ENCODE peak calls at places on chromosome 11, in ten cellular contexts. One of them, this sample, is unnamed. For H3K4me1, the result is how much of the 10 kb centered on the place peaks cover.

GRCh38 chr11:104033134-104033533 is 3.3 kb upstream of the DDI1 start:
- DNase-seq in right lobe of liver: no peak
- DNase-seq in stomach: no peak
- DNase-seq in thyroid gland: no peak
- DNase-seq in A549: peak
- DNase-seq in spleen: no peak
- DNase-seq in body of pancreas: no peak
- DNase-seq in esophagus muscularis mucosa: no peak
- DNase-seq in HCT116: no peak
- DNase-seq in gastrocnemius medialis: no peak
- DNase-seq in this sample: peak

GRCh38 chr11:15034687-15035267 is 38.6 kb upstream of the CALCB start:
- DNase-seq in right lobe of liver: no peak
- DNase-seq in stomach: no peak
- DNase-seq in thyroid gland: no peak
- DNase-seq in A549: no peak
- DNase-seq in spleen: no peak
- DNase-seq in body of pancreas: no peak
- DNase-seq in esophagus muscularis mucosa: no peak
- DNase-seq in HCT116: no peak
- DNase-seq in gastrocnemius medialis: no peak
- DNase-seq in this sample: no peak

GRCh38 chr11:106695506-106695905 is 322.8 kb downstream of the GUCY1A2 start:
- DNase-seq in right lobe of liver: no peak
- DNase-seq in stomach: no peak
- DNase-seq in thyroid gland: no peak
- DNase-seq in A549: no peak
- DNase-seq in spleen: no peak
- DNase-seq in body of pancreas: no peak
- DNase-seq in esophagus muscularis mucosa: no peak
- DNase-seq in HCT116: no peak
- DNase-seq in gastrocnemius medialis: no peak
- DNase-seq in this sample: no peak

GRCh38 chr11:15905815-15906214 is 450.5 kb downstream of the SOX6 start:
- DNase-seq in right lobe of liver: no peak
- DNase-seq in stomach: no peak
- DNase-seq in thyroid gland: peak
- DNase-seq in A549: no peak
- DNase-seq in spleen: no peak
- DNase-seq in body of pancreas: no peak
- DNase-seq in esophagus muscularis mucosa: no peak
- DNase-seq in HCT116: no peak
- DNase-seq in gastrocnemius medialis: peak
- DNase-seq in this sample: no peak

GRCh38 chr11:126490261-126490660 is 134.8 kb downstream of the ST3GAL4 start:
- DNase-seq in right lobe of liver: no peak
- DNase-seq in stomach: no peak
- DNase-seq in thyroid gland: no peak
- DNase-seq in A549: no peak
- DNase-seq in spleen: peak
- DNase-seq in body of pancreas: no peak
- DNase-seq in esophagus muscularis mucosa: no peak
- DNase-seq in HCT116: no peak
- DNase-seq in gastrocnemius medialis: no peak
- DNase-seq in this sample: no peak

GRCh38 chr11:127056338-127056971 is 55.9 kb upstream of the KIRREL3 start:
- DNase-seq in right lobe of liver: no peak
- DNase-seq in stomach: no peak
- DNase-seq in thyroid gland: no peak
- DNase-seq in A549: no peak
- DNase-seq in spleen: no peak
- DNase-seq in body of pancreas: no peak
- DNase-seq in esophagus muscularis mucosa: no peak
- DNase-seq in HCT116: no peak
- DNase-seq in gastrocnemius medialis: no peak
- DNase-seq in this sample: no peak

GRCh38 chr11:78420796-78421209 is 3.2 kb upstream of the GAB2 start:
- DNase-seq in right lobe of liver: no peak
- DNase-seq in stomach: peak
- DNase-seq in thyroid gland: peak
- DNase-seq in A549: no peak
- DNase-seq in spleen: peak
- DNase-seq in body of pancreas: peak
- DNase-seq in esophagus muscularis mucosa: no peak
- DNase-seq in HCT116: no peak
- DNase-seq in gastrocnemius medialis: no peak
- DNase-seq in this sample: peak

GRCh38 chr11:88431675-88432341 is 94.3 kb upstream of the CTSC start:
- DNase-seq in right lobe of liver: no peak
- DNase-seq in stomach: no peak
- DNase-seq in thyroid gland: no peak
- DNase-seq in A549: no peak
- DNase-seq in spleen: no peak
- DNase-seq in body of pancreas: no peak
- DNase-seq in esophagus muscularis mucosa: no peak
- DNase-seq in HCT116: no peak
- DNase-seq in gastrocnemius medialis: no peak
- DNase-seq in this sample: no peak

GRCh38 chr11:88326112-88326511 is 11.4 kb downstream of the CTSC start:
- DNase-seq in right lobe of liver: no peak
- DNase-seq in stomach: no peak
- DNase-seq in thyroid gland: no peak
- DNase-seq in A549: no peak
- DNase-seq in spleen: no peak
- DNase-seq in body of pancreas: no peak
- DNase-seq in esophagus muscularis mucosa: no peak
- DNase-seq in HCT116: no peak
- DNase-seq in gastrocnemius medialis: no peak
- DNase-seq in this sample: no peak

GRCh38 chr11:35042265-35042664 is 96.7 kb upstream of the CD44 start:
- DNase-seq in right lobe of liver: no peak
- DNase-seq in stomach: no peak
- DNase-seq in thyroid gland: no peak
- DNase-seq in A549: no peak
- DNase-seq in spleen: no peak
- DNase-seq in body of pancreas: no peak
- DNase-seq in esophagus muscularis mucosa: no peak
- DNase-seq in HCT116: no peak
- DNase-seq in gastrocnemius medialis: no peak
- DNase-seq in this sample: no peak

GRCh38 chr11:72788250-72788649 is 5.6 kb downstream of the STARD10 start:
- DNase-seq in right lobe of liver: no peak
- DNase-seq in stomach: peak
- DNase-seq in thyroid gland: no peak
- DNase-seq in A549: no peak
- DNase-seq in spleen: no peak
- DNase-seq in body of pancreas: no peak
- DNase-seq in esophagus muscularis mucosa: no peak
- DNase-seq in HCT116: no peak
- DNase-seq in gastrocnemius medialis: no peak
- DNase-seq in this sample: no peak

GRCh38 chr11:72789493-72790131 is 4.2 kb downstream of the STARD10 start:
- DNase-seq in right lobe of liver: peak
- DNase-seq in stomach: peak
- DNase-seq in thyroid gland: no peak
- DNase-seq in A549: no peak
- DNase-seq in spleen: no peak
- DNase-seq in body of pancreas: no peak
- DNase-seq in esophagus muscularis mucosa: no peak
- DNase-seq in HCT116: no peak
- DNase-seq in gastrocnemius medialis: peak
- DNase-seq in this sample: no peak

GRCh38 chr11:72793452-72794367 is at the start of gene STARD10:
- DNase-seq in right lobe of liver: peak
- DNase-seq in stomach: peak
- DNase-seq in thyroid gland: peak
- DNase-seq in A549: peak
- DNase-seq in spleen: peak
- DNase-seq in body of pancreas: peak
- DNase-seq in esophagus muscularis mucosa: peak
- DNase-seq in HCT116: peak
- DNase-seq in gastrocnemius medialis: peak
- DNase-seq in this sample: peak

GRCh38 chr11:72792437-72793021 is 1.3 kb downstream of the STARD10 start:
- DNase-seq in right lobe of liver: no peak
- DNase-seq in stomach: no peak
- DNase-seq in thyroid gland: no peak
- DNase-seq in A549: no peak
- DNase-seq in spleen: no peak
- DNase-seq in body of pancreas: no peak
- DNase-seq in esophagus muscularis mucosa: no peak
- DNase-seq in HCT116: no peak
- DNase-seq in gastrocnemius medialis: no peak
- DNase-seq in this sample: no peak

DNA sequence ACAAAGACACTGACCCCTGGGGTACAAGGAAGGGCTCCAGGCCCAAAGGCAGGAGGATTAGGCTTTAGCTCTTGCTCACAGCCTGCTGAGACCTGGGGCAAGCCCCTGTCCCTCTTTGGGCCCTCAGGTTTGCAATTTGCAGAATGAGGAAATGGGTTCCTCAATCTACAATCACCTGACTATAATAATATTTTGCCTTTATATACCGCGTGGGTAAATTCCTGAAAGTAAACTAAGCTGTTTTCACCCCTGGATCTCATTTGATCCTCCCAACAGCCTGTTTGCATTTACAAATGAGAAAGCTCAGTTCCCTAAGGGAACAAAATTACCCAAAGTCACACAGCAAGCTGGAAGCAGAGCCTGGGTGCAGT is 781 bp downstream of the STARD10 start:
- DNase-seq in right lobe of liver: no peak
- DNase-seq in stomach: no peak
- DNase-seq in thyroid gland: no peak
- DNase-seq in A549: no peak
- DNase-seq in spleen: no peak
- DNase-seq in body of pancreas: no peak
- DNase-seq in esophagus muscularis mucosa: no peak
- DNase-seq in HCT116: no peak
- DNase-seq in gastrocnemius medialis: no peak
- DNase-seq in this sample: no peak
- H3K27ac ChIP-seq in right lobe of liver: peak
- H3K27ac ChIP-seq in stomach: peak
- H3K27ac ChIP-seq in thyroid gland: peak
- H3K27ac ChIP-seq in A549: peak
- H3K27ac ChIP-seq in spleen: peak
- H3K27ac ChIP-seq in body of pancreas: peak
- H3K27ac ChIP-seq in esophagus muscularis mucosa: peak
- H3K27ac ChIP-seq in HCT116: no peak
- H3K27ac ChIP-seq in gastrocnemius medialis: peak
- H3K27ac ChIP-seq in this sample: peak

DNA sequence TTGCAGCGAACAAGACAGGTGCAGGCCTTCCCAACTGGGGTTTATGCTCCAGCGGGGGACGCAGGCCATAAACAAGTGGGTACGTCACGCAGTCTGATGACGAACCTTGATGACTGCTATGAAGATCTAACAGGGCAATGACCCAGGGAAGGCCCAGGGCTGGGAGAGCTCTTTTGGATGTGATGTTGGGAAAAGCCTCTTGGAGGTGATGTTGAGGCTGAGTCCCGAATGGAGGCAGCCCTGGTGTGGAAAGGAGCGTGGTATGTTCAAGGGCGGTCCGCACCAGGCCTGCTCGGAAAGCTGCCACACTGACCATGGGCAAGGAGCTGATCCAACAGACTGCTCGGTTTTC is 5.8 kb downstream of the FADS2 start:
- DNase-seq in right lobe of liver: no peak
- DNase-seq in stomach: no peak
- DNase-seq in thyroid gland: no peak
- DNase-seq in A549: no peak
- DNase-seq in spleen: no peak
- DNase-seq in body of pancreas: no peak
- DNase-seq in esophagus muscularis mucosa: no peak
- DNase-seq in HCT116: no peak
- DNase-seq in gastrocnemius medialis: no peak
- DNase-seq in this sample: no peak
- H3K4me1 ChIP-seq in right lobe of liver: under half
- H3K4me1 ChIP-seq in stomach: under half
- H3K4me1 ChIP-seq in thyroid gland: under half
- H3K4me1 ChIP-seq in A549: half or more
- H3K4me1 ChIP-seq in spleen: under half
- H3K4me1 ChIP-seq in body of pancreas: under half
- H3K4me1 ChIP-seq in esophagus muscularis mucosa: under half
- H3K4me1 ChIP-seq in HCT116: under half
- H3K4me1 ChIP-seq in gastrocnemius medialis: under half
- H3K4me1 ChIP-seq in this sample: half or more

GRCh38 chr11:10307411-10308207 is 2.7 kb downstream of the ADM start:
- DNase-seq in right lobe of liver: peak
- DNase-seq in stomach: peak
- DNase-seq in thyroid gland: peak
- DNase-seq in A549: peak
- DNase-seq in spleen: peak
- DNase-seq in body of pancreas: peak
- DNase-seq in esophagus muscularis mucosa: peak
- DNase-seq in HCT116: peak
- DNase-seq in gastrocnemius medialis: peak
- DNase-seq in this sample: peak

GRCh38 chr11:10307022-10307410 is 2.1 kb downstream of the ADM start:
- DNase-seq in right lobe of liver: no peak
- DNase-seq in stomach: no peak
- DNase-seq in thyroid gland: no peak
- DNase-seq in A549: peak
- DNase-seq in spleen: no peak
- DNase-seq in body of pancreas: no peak
- DNase-seq in esophagus muscularis mucosa: no peak
- DNase-seq in HCT116: no peak
- DNase-seq in gastrocnemius medialis: no peak
- DNase-seq in this sample: no peak

GRCh38 chr11:10304495-10305261 is at the start of gene ADM:
- DNase-seq in right lobe of liver: peak
- DNase-seq in stomach: peak
- DNase-seq in thyroid gland: peak
- DNase-seq in A549: peak
- DNase-seq in spleen: peak
- DNase-seq in body of pancreas: peak
- DNase-seq in esophagus muscularis mucosa: peak
- DNase-seq in HCT116: peak
- DNase-seq in gastrocnemius medialis: peak
- DNase-seq in this sample: peak

GRCh38 chr11:10305262-10305963 is 540 bp downstream of the ADM start:
- DNase-seq in right lobe of liver: peak
- DNase-seq in stomach: peak
- DNase-seq in thyroid gland: peak
- DNase-seq in A549: no peak
- DNase-seq in spleen: peak
- DNase-seq in body of pancreas: peak
- DNase-seq in esophagus muscularis mucosa: no peak
- DNase-seq in HCT116: no peak
- DNase-seq in gastrocnemius medialis: peak
- DNase-seq in this sample: no peak

GRCh38 chr11:10305964-10306918 is 1.4 kb downstream of the ADM start:
- DNase-seq in right lobe of liver: peak
- DNase-seq in stomach: peak
- DNase-seq in thyroid gland: peak
- DNase-seq in A549: peak
- DNase-seq in spleen: peak
- DNase-seq in body of pancreas: no peak
- DNase-seq in esophagus muscularis mucosa: no peak
- DNase-seq in HCT116: no peak
- DNase-seq in gastrocnemius medialis: no peak
- DNase-seq in this sample: no peak
- TF ChIP-seq POLR2A in right lobe of liver: no peak
- TF ChIP-seq POLR2A in stomach: no peak
- TF ChIP-seq POLR2A in thyroid gland: no peak
- TF ChIP-seq POLR2A in A549: no peak
- TF ChIP-seq POLR2A in spleen: no peak
- TF ChIP-seq POLR2A in body of pancreas: no peak
- TF ChIP-seq POLR2A in esophagus muscularis mucosa: no peak
- TF ChIP-seq POLR2A in HCT116: no peak
- TF ChIP-seq POLR2A in gastrocnemius medialis: no peak
- TF ChIP-seq POLR2A in this sample: no peak

GRCh38 chr11:38672445-38672844 is 2074.4 kb upstream of the RAG2 start:
- DNase-seq in right lobe of liver: no peak
- DNase-seq in stomach: no peak
- DNase-seq in thyroid gland: no peak
- DNase-seq in A549: no peak
- DNase-seq in spleen: no peak
- DNase-seq in body of pancreas: no peak
- DNase-seq in esophagus muscularis mucosa: no peak
- DNase-seq in HCT116: no peak
- DNase-seq in gastrocnemius medialis: no peak
- DNase-seq in this sample: no peak
- H3K27ac ChIP-seq in right lobe of liver: no peak
- H3K27ac ChIP-seq in stomach: no peak
- H3K27ac ChIP-seq in thyroid gland: no peak
- H3K27ac ChIP-seq in A549: no peak
- H3K27ac ChIP-seq in spleen: no peak
- H3K27ac ChIP-seq in body of pancreas: no peak
- H3K27ac ChIP-seq in esophagus muscularis mucosa: no peak
- H3K27ac ChIP-seq in HCT116: no peak
- H3K27ac ChIP-seq in gastrocnemius medialis: no peak
- H3K27ac ChIP-seq in this sample: no peak